ENCODE peak calls at places on chromosomes 7 and 10, in five cellular contexts. R is GM23248, L is IMR-90, F is DND-41, Q is astrocyte. T is an unnamed sample.

GRCh38 chr7:158683541-158683940 is 21.1 kb downstream of the NCAPG2 start:
- DNase-seq in R (no peak), L (peak), F (no peak), Q (no peak), T (no peak)

GRCh38 chr7:145665499-145666258 is 450.9 kb upstream of the CNTNAP2 start:
- DNase-seq in R (no peak), L (no peak), F (no peak), Q (no peak), T (no peak)

GRCh38 chr7:130213820-130214219 is 6.2 kb downstream of the SSMEM1 start:
- DNase-seq in R (no peak), L (no peak), F (no peak), Q (no peak), T (no peak)

GRCh38 chr7:596819-597182 is 77.2 kb upstream of the PDGFA start:
- DNase-seq in R (no peak), L (no peak), F (no peak), Q (no peak), T (no peak)

GRCh38 chr7:133783276-133783675 is 343.9 kb upstream of the LRGUK start:
- DNase-seq in R (no peak), L (peak), F (no peak), Q (no peak), T (peak)

GRCh38 chr10:132421377-132422168 is 24.6 kb downstream of the PWWP2B start:
- DNase-seq in R (peak), L (peak), F (no peak), Q (peak), T (peak)

GRCh38 chr10:28077889-28078288 is 79.0 kb upstream of the ODAD2 start:
- DNase-seq in R (peak), L (peak), F (no peak), Q (peak), T (no peak)

GRCh38 chr7:37916017-37916672 is 472 bp downstream of the SFRP4 start:
- DNase-seq in R (no peak), L (no peak), F (no peak), Q (peak), T (peak)

GRCh38 chr7:127821146-127821545 is 169.2 kb downstream of the SND1 start:
- DNase-seq in R (no peak), L (no peak), F (no peak), Q (no peak), T (no peak)

GRCh38 chr7:148395990-148396716 is 194.4 kb upstream of the C7orf33 start:
- DNase-seq in R (no peak), L (no peak), F (no peak), Q (no peak), T (peak)

GRCh38 chr7:157439761-157440160 is 103.0 kb downstream of the DNAJB6 start:
- DNase-seq in R (no peak), L (no peak), F (no peak), Q (no peak), T (no peak)

GRCh38 chr7:33907625-33908024 is 2.3 kb downstream of the BMPER start:
- DNase-seq in R (no peak), L (no peak), F (no peak), Q (no peak), T (no peak)

GRCh38 chr10:78260675-78261074 is 227.0 kb downstream of the RPS24 start:
- DNase-seq in R (peak), L (no peak), F (no peak), Q (no peak), T (no peak)

GRCh38 chr7:18320971-18321567 is 174.5 kb upstream of the HDAC9 start:
- DNase-seq in R (peak), L (peak), F (no peak), Q (peak), T (peak)

GRCh38 chr10:63369711-63370110 is 96.1 kb downstream of the JMJD1C start:
- DNase-seq in R (no peak), L (no peak), F (no peak), Q (no peak), T (no peak)

GRCh38 chr7:46139079-46139478 is 218.0 kb upstream of the IGFBP3 start:
- DNase-seq in R (peak), L (peak), F (no peak), Q (peak), T (no peak)

GRCh38 chr10:83522881-83523386 is 616.4 kb upstream of the GHITM start:
- DNase-seq in R (no peak), L (no peak), F (no peak), Q (peak), T (peak)

GRCh38 chr7:137172105-137172590 is 171.4 kb downstream of the PTN start:
- DNase-seq in R (no peak), L (no peak), F (no peak), Q (no peak), T (no peak)

GRCh38 chr10:127151981-127152699 is 44.3 kb downstream of the INSYN2A start:
- DNase-seq in R (peak), L (peak), F (no peak), Q (peak), T (no peak)

GRCh38 chr7:49513939-49514338 is 259.5 kb upstream of the VWC2 start:
- DNase-seq in R (no peak), L (no peak), F (no peak), Q (no peak), T (no peak)
- H2AFZ ChIP-seq in R (no peak), L (no peak), F (no peak), Q (no peak), T (no peak)

DNA sequence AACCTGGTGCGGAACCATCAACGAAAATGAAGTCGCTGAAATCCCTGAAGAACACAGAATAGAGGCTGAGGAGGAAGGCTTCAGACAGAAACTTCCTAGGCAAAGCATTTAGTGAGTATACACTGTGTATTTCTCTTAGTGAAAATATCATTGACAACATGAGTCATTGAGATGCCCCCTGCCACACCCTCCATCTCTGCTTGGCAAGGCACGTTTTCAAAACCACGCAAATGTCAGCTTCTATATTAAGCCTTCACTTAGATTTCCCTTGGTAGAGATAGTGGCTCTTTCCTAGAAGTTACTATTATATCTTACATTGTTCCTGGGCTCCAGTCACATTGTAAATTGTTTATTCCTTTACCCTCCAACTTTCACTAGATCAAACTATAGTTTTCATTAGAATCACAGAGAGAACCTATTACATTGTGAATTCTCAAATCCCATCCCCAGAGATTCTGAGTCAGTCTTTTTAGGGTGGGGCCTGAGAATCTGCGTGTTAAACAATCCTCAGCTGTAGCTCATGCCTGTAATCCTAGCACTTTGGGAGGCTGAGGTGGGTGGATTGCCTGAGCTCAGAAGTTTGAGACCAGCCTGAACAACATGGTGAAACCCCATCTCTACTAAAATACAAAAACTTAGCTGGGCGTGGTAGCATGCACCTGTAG is 4.6 kb upstream of the SKAP2 start:
- DNase-seq in R (peak), L (peak), F (no peak), Q (no peak), T (no peak)
- H2AFZ ChIP-seq in R (no peak), L (no peak), F (no peak), Q (no peak), T (no peak)

DNA sequence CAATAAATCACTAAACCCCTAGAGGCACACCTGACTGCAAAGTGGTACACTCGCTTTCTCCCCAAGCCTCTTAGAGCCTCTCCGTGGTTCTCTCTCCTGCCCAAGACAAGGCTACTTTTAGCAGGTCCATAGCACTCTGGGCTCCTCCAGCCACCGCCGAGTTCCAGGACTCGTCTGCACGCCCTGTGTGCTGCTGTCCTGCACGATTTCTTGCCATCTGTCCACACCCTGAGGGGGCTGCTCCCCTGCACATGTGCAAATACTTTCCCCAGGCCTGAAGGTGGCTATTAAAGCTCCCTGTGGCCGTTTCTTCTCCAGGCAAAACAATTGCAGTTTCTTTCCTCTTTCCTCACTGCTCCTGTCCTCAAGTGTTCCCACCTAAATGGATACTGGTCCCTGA is 414.3 kb downstream of the PLXNA4 start:
- DNase-seq in R (no peak), L (no peak), F (no peak), Q (no peak), T (no peak)
- H2AFZ ChIP-seq in R (no peak), L (no peak), F (no peak), Q (no peak), T (no peak)

GRCh38 chr7:121043314-121044234 is 55.1 kb downstream of the CPED1 start:
- DNase-seq in R (no peak), L (no peak), F (no peak), Q (no peak), T (no peak)

GRCh38 chr7:121042899-121043298 is 54.4 kb downstream of the CPED1 start:
- DNase-seq in R (no peak), L (no peak), F (no peak), Q (no peak), T (no peak)

GRCh38 chr7:121046893-121047468 is 58.5 kb downstream of the CPED1 start:
- DNase-seq in R (no peak), L (no peak), F (no peak), Q (no peak), T (no peak)

GRCh38 chr7:121046009-121046408 is 57.5 kb downstream of the CPED1 start:
- DNase-seq in R (no peak), L (no peak), F (no peak), Q (no peak), T (no peak)

DNA sequence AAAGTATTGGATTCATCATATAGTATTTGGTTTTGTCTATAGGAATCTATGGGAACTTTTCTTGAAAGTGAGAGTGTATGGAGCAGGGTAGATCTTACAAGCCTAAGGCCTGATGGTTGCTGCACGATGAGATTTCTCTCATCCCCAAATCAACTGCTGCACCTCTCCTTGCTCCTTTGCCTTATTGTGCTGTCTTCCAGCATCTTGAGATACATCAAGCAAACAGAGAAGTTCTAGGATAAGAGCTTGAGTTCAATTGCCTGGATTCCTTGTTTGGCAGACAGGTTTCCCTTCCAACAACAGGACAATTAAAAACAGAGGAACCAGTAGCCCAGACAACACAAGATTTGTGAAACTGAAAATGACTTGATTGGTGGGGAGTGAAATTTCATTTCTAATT is 56.6 kb downstream of the CPED1 start:
- DNase-seq in R (no peak), L (no peak), F (no peak), Q (no peak), T (no peak)
- H2AFZ ChIP-seq in R (no peak), L (no peak), F (no peak), Q (no peak), T (no peak)

GRCh38 chr7:106111671-106112117 is 418 bp downstream of the SYPL1 start:
- DNase-seq in R (peak), L (no peak), F (peak), Q (no peak), T (peak)
- H2AFZ ChIP-seq in R (peak), L (peak), F (peak), Q (peak), T (peak)

GRCh38 chr10:69467928-69468770 is 16.9 kb downstream of the TSPAN15 start:
- DNase-seq in R (no peak), L (no peak), F (no peak), Q (no peak), T (no peak)
- H2AFZ ChIP-seq in R (no peak), L (no peak), F (no peak), Q (no peak), T (no peak)

DNA sequence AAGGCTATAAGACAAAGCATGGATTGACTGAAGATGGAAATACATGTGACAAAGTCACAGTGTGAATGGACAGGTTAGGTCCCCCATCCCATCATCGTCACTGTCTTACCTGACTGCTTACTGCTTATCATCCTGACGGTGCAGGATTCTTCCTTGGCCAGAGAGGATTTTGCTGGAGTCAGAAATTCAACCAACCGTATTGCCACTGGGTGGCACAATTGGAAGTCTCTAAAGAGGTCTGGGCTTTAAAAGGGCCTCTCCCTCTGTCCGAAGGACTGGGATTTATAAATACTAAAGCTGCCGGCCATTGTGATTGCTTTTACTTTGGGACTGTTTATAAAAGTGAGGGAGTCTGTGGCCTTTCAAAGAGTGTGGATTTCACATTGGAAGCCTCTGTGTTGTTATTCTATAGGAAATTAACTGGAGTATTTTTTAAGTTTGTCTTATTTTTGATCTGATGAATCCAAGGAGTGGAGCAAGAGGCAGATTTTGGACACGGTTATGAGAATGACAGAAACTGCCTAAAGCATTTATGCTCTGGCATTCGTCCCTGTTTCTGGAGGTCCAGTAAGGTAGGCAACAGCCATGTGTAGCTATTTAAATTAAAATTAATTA is 113.3 kb upstream of the CREB5 start:
- DNase-seq in R (peak), L (peak), F (no peak), Q (no peak), T (peak)
- H2AFZ ChIP-seq in R (peak), L (no peak), F (no peak), Q (no peak), T (no peak)

DNA sequence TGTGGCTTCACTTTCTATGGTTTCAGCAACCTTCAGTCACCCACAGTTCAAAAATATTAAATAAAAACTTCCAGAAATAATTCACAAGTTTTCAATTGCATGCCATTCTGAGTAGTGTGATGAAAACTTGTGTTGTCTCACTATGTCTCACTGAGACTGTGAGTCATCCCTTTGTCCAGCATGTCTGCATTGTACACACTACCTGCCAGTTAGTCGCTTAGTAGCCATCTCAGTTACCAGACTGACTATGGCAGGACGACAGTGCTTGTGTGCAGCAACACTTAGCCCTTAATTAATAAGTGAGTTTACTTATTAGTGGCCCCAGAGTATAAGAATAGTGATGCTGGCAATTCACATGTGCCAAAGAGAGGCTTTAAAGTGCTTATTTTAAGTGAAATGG is 22.5 kb downstream of the CCDC186 start:
- DNase-seq in R (peak), L (peak), F (no peak), Q (peak), T (no peak)
- H2AFZ ChIP-seq in R (no peak), L (no peak), F (no peak), Q (no peak), T (no peak)

T was measured in SK-N-SH.